ENCODE peak calls at places on chromosomes 6 and 20, in ten cellular contexts. O, S, F, D, A, B, Q, V, P and M are unnamed samples.
A peak's percentile ranks its signal among the peaks of the same experiment; 100 is the strongest.

GRCh38 chr20:36550797-36551299 is 9.5 kb downstream of the MYL9 start:
- DNase-seq in O (no peak), S (no peak), F (no peak), D (no peak), A (no peak), B (no peak), Q (no peak), V (no peak), P (no peak), M (no peak)

GRCh38 chr20:38373231-38373867 is 27.1 kb downstream of the LBP start:
- DNase-seq in O (no peak), S (no peak), F (no peak), D (no peak), A (no peak), B (no peak), Q (no peak), V (no peak), P (no peak), M (no peak)

GRCh38 chr6:12716298-12716853 is at the start of gene PHACTR1:
- DNase-seq in O (no peak), S (no peak), F (no peak), D (no peak), A (no peak), B (no peak), Q (no peak), V (no peak), P (no peak), M (no peak)

GRCh38 chr6:96104910-96105309 is 89.1 kb downstream of the FUT9 start:
- DNase-seq in O (no peak), S (no peak), F (no peak), D (no peak), A (no peak), B (no peak), Q (no peak), V (no peak), P (no peak), M (no peak)

GRCh38 chr6:126812651-126813050 is 305.8 kb upstream of the RSPO3 start:
- DNase-seq in O (no peak), S (no peak), F (no peak), D (no peak), A (no peak), B (no peak), Q (peak; percentile 11), V (peak; percentile 54), P (peak; percentile 64), M (no peak)

GRCh38 chr6:159908535-159908934 is 17.7 kb downstream of the MAS1 start:
- DNase-seq in O (no peak), S (no peak), F (no peak), D (no peak), A (no peak), B (no peak), Q (no peak), V (no peak), P (peak; percentile 38), M (no peak)

GRCh38 chr20:5118220-5119142 is 1.3 kb downstream of the PCNA start:
- DNase-seq in O (no peak), S (no peak), F (no peak), D (no peak), A (peak; percentile 39), B (no peak), Q (no peak), V (no peak), P (no peak), M (no peak)

GRCh38 chr6:127463056-127463455 is 3.9 kb upstream of the KIAA0408 start:
- DNase-seq in O (no peak), S (no peak), F (no peak), D (no peak), A (no peak), B (no peak), Q (no peak), V (no peak), P (peak; percentile 23), M (no peak)

DNA sequence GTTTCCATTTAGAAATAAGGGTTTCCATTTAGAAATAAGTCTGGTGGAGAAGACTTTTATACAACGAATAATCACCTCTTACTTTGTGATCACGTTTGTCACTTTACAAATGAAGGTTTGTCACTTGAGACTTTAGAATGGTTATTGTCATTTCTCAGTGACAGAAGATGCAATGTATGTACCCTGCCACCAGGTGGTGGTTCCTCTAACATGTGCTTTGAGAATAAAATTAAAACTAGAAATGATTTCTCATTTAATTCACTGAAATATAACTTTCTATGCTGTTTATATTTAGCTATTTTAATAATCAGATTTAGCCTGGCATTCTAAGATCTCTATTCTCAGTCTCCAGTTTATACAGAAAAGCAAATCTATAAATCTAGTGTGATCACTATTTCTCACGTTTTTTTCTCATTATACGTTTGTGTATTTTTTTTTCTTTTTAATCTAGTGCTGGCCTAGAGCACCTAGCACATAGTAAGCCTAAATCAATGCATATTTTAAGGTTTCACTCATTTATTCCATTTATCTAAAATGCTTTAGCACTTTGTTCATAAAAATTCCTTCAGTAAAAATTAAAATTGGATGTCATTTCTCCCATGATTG is 57.4 kb upstream of the TFAP2D start:
- DNase-seq in O (no peak), S (peak; percentile 36), F (peak; percentile 12), D (no peak), A (peak; percentile 19), B (no peak), Q (no peak), V (no peak), P (peak; percentile 0), M (peak; percentile 5)
- TF ChIP-seq CTCF in O (no peak), S (peak; percentile 70), F (peak; percentile 58), D (peak; percentile 50), A (peak; percentile 80), B (peak; percentile 43), Q (peak; percentile 10), V (peak; percentile 72), P (no peak), M (peak; percentile 28)

DNA sequence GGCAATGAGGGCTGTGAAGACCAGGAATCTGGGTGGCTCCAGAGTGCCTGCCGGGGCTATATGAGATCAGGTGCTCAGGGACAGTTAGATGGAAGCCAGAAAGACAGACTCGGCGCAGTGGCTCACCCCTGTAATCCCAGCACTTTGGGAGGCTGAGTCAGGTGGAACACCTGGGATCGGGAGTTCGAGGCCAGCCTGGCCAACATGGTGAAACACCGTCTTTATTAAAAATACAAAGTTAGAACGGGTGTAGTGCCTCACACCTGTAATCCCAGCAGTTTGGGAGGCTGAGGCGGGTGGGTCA is 43.4 kb downstream of the BCAS4 start:
- DNase-seq in O (no peak), S (no peak), F (no peak), D (no peak), A (no peak), B (no peak), Q (no peak), V (no peak), P (no peak), M (no peak)
- TF ChIP-seq CTCF in O (no peak), S (no peak), F (no peak), D (no peak), A (no peak), B (no peak), Q (no peak), V (no peak), P (no peak), M (no peak)

GRCh38 chr6:108132863-108133262 is 33.0 kb upstream of the NR2E1 start:
- DNase-seq in O (no peak), S (no peak), F (no peak), D (no peak), A (no peak), B (no peak), Q (no peak), V (no peak), P (no peak), M (no peak)

GRCh38 chr6:108127826-108128225 is 38.0 kb upstream of the NR2E1 start:
- DNase-seq in O (no peak), S (no peak), F (no peak), D (no peak), A (no peak), B (no peak), Q (no peak), V (no peak), P (no peak), M (no peak)

GRCh38 chr6:108134213-108134973 is 31.4 kb upstream of the NR2E1 start:
- DNase-seq in O (no peak), S (no peak), F (no peak), D (no peak), A (no peak), B (no peak), Q (no peak), V (no peak), P (no peak), M (no peak)

DNA sequence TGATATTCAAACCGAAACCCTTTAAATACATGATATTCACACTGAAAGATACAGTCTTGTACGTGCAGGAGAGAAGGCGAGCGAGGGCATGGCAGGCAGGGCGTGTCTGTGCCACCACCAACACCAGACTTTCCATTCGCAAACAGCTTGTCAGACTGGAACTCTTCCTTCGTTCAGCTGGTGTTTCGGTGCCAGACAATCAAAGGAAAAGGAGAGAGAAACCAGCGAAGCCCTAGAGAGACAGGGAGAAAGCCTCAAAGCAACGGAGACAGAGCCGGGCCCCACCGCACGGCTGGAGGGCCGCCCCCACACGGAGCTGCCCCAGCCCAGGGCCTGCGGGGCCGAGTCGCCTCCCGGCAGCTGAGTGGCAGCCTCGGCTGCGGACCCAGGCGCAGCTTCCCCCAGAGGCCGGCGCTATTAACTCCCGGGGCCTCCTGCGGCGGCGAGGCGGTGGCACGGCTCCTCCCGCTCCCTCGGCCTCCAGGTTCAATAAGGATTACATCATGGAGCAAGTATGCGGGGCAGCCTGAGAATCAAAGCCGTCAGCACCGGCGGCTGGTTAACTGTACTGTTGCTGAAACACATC is 32.1 kb upstream of the NR2E1 start:
- DNase-seq in O (no peak), S (peak; percentile 83), F (no peak), D (peak; percentile 57), A (no peak), B (peak; percentile 88), Q (peak; percentile 11), V (peak; percentile 85), P (peak; percentile 56), M (peak; percentile 60)
- TF ChIP-seq CTCF in O (no peak), S (no peak), F (no peak), D (peak; percentile 15), A (no peak), B (no peak), Q (no peak), V (no peak), P (no peak), M (no peak)

GRCh38 chr6:29510746-29511300 is 23.1 kb upstream of the MAS1L start:
- DNase-seq in O (no peak), S (no peak), F (no peak), D (no peak), A (no peak), B (no peak), Q (no peak), V (no peak), P (no peak), M (no peak)

GRCh38 chr6:29509711-29510110 is 22.0 kb upstream of the MAS1L start:
- DNase-seq in O (no peak), S (no peak), F (no peak), D (no peak), A (no peak), B (no peak), Q (no peak), V (no peak), P (no peak), M (no peak)

GRCh38 chr6:29509239-29509638 is 21.5 kb upstream of the MAS1L start:
- DNase-seq in O (no peak), S (no peak), F (peak; percentile 53), D (no peak), A (no peak), B (no peak), Q (no peak), V (no peak), P (no peak), M (peak; percentile 67)

GRCh38 chr6:29507319-29507718 is 19.6 kb upstream of the MAS1L start:
- DNase-seq in O (no peak), S (no peak), F (no peak), D (no peak), A (no peak), B (no peak), Q (no peak), V (no peak), P (no peak), M (no peak)

DNA sequence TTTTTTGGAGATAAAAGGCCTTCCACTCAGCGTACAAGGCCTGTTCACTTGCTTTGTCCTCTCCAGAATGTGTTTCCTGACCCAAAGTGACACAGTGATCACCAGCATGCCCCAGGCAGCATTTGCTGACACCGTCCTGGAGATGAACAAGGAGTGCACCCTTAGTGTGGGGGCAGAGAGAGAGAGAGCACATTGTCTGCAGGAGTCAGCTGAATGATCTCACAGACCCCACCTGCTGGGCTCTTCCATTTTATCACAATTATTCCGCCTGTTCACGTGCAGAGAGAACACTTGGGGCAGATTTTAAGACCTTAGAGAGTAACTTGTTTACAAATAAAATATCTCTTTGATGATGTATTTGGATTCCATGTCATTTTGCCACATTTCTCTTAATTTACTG is 22.4 kb upstream of the MAS1L start:
- DNase-seq in O (no peak), S (no peak), F (no peak), D (no peak), A (peak; percentile 32), B (no peak), Q (no peak), V (no peak), P (no peak), M (peak; percentile 12)
- TF ChIP-seq CTCF in O (no peak), S (no peak), F (no peak), D (no peak), A (peak; percentile 54), B (no peak), Q (no peak), V (no peak), P (no peak), M (no peak)